ENCODE peak calls at places on chromosomes 2 and 18, in ten cellular contexts. I is EL; R is GDM1; B is fibroblast of pulmonary artery; P is activated naive CD8-positive, alpha-beta T cell treated with anti-CD3 and anti-CD28 coated beads, Interleukin-2, amount 50 U/mL, for 24 hours; J is stimulated activated CD4-positive, alpha-beta T cell treated with anti-CD3 and anti-CD28 coated beads, Interleukin-4, amount 100 ng/mL, for 48 hours; L is stimulated activated CD8-positive, alpha-beta memory T cell treated with anti-CD3 and anti-CD28 coated beads, Interleukin-15, amount 100 ng/mL, for 48 hours; H is neuronal stem cell; N is COLO829; W is GM23248. O is an unnamed sample.

GRCh38 chr18:26034850-26035497 is 55.4 kb downstream of the SS18 start:
- DNase-seq in I (no peak), R (no peak), B (no peak), P (no peak), J (no peak), L (no peak), H (no peak), N (no peak), W (no peak), O (no peak)

GRCh38 chr2:235666240-235666781 is 172.5 kb downstream of the AGAP1 start:
- DNase-seq in I (peak; percentile 76), R (no peak), B (peak; percentile 89), P (no peak), J (no peak), L (no peak), H (peak; percentile 88), N (peak; percentile 36), W (peak; percentile 79), O (peak; percentile 90)

GRCh38 chr2:2501454-2502108 is 170.5 kb upstream of the MYT1L start:
- DNase-seq in I (no peak), R (no peak), B (no peak), P (no peak), J (no peak), L (no peak), H (no peak), N (no peak), W (no peak), O (no peak)

GRCh38 chr2:223416826-223417610 is 185.1 kb downstream of the SCG2 start:
- DNase-seq in I (peak; percentile 14), R (no peak), B (peak; percentile 28), P (no peak), J (no peak), L (no peak), H (no peak), N (peak; percentile 65), W (peak; percentile 62), O (peak; percentile 5)

GRCh38 chr2:51705418-51705817 is 673.5 kb upstream of the NRXN1 start:
- DNase-seq in I (no peak), R (no peak), B (no peak), P (no peak), J (no peak), L (no peak), H (no peak), N (no peak), W (no peak), O (no peak)

GRCh38 chr2:28627722-28628480 is 123.7 kb upstream of the PPP1CB start:
- DNase-seq in I (no peak), R (no peak), B (peak; percentile 73), P (no peak), J (no peak), L (no peak), H (no peak), N (no peak), W (peak; percentile 27), O (peak; percentile 79)

GRCh38 chr2:883260-884026 is 67.2 kb upstream of the SNTG2 start:
- DNase-seq in I (no peak), R (no peak), B (no peak), P (no peak), J (no peak), L (no peak), H (no peak), N (no peak), W (no peak), O (no peak)

GRCh38 chr2:42562474-42563144 is 5.8 kb upstream of the MTA3 start:
- DNase-seq in I (no peak), R (no peak), B (no peak), P (no peak), J (no peak), L (no peak), H (no peak), N (no peak), W (no peak), O (no peak)

GRCh38 chr2:198098918-198099317 is 294.5 kb downstream of the PLCL1 start:
- DNase-seq in I (peak; percentile 2), R (no peak), B (no peak), P (no peak), J (no peak), L (no peak), H (peak; percentile 21), N (peak; percentile 40), W (peak; percentile 83), O (peak; percentile 27)

GRCh38 chr18:29523371-29523770 is 1346.4 kb upstream of the CDH2 start:
- DNase-seq in I (no peak), R (no peak), B (no peak), P (no peak), J (no peak), L (no peak), H (no peak), N (no peak), W (no peak), O (no peak)

GRCh38 chr2:191030521-191031154 is 16.7 kb upstream of the STAT1 start:
- DNase-seq in I (peak; percentile 43), R (peak; percentile 46), B (peak; percentile 68), P (no peak), J (no peak), L (no peak), H (peak; percentile 30), N (peak; percentile 62), W (peak; percentile 57), O (peak; percentile 72)

GRCh38 chr2:120566331-120567035 is 169.2 kb upstream of the GLI2 start:
- DNase-seq in I (no peak), R (no peak), B (peak; percentile 93), P (no peak), J (no peak), L (no peak), H (no peak), N (no peak), W (no peak), O (peak; percentile 95)

GRCh38 chr2:174951746-174952145 is 53.4 kb downstream of the CHN1 start:
- DNase-seq in I (peak; percentile 75), R (no peak), B (peak; percentile 39), P (no peak), J (no peak), L (no peak), H (no peak), N (no peak), W (peak; percentile 31), O (peak; percentile 15)

GRCh38 chr2:1681017-1681318 is 63.3 kb downstream of the PXDN start:
- DNase-seq in I (no peak), R (no peak), B (no peak), P (no peak), J (no peak), L (no peak), H (no peak), N (no peak), W (no peak), O (no peak)

GRCh38 chr2:7837232-7837760 is 844.6 kb upstream of the ID2 start:
- DNase-seq in I (no peak), R (peak; percentile 11), B (no peak), P (no peak), J (no peak), L (no peak), H (no peak), N (peak; percentile 80), W (no peak), O (no peak)

GRCh38 chr2:235055891-235056516 is 104.2 kb downstream of the SH3BP4 start:
- DNase-seq in I (peak; percentile 37), R (no peak), B (peak; percentile 55), P (no peak), J (no peak), L (no peak), H (no peak), N (peak; percentile 56), W (peak; percentile 38), O (peak; percentile 56)

GRCh38 chr2:19901201-19901457 is 654 bp downstream of the TTC32 start:
- DNase-seq in I (no peak), R (no peak), B (no peak), P (no peak), J (no peak), L (no peak), H (no peak), N (no peak), W (no peak), O (no peak)

GRCh38 chr18:79439201-79440023 is 43.7 kb downstream of the NFATC1 start:
- DNase-seq in I (peak; percentile 9), R (no peak), B (no peak), P (peak; percentile 34), J (peak; percentile 13), L (no peak), H (no peak), N (no peak), W (no peak), O (peak; percentile 13)

GRCh38 chr2:100278986-100279385 is 43.3 kb downstream of the LONRF2 start:
- DNase-seq in I (no peak), R (no peak), B (no peak), P (no peak), J (no peak), L (no peak), H (no peak), N (no peak), W (no peak), O (no peak)

GRCh38 chr2:170202437-170202836 is 24.5 kb downstream of the MYO3B start:
- DNase-seq in I (no peak), R (no peak), B (no peak), P (no peak), J (no peak), L (no peak), H (no peak), N (no peak), W (no peak), O (no peak)